ENCODE peak calls at places on chromosomes 13 and 19, in nine cellular contexts. R is Caco-2, H is fibroblast of pulmonary artery, P is right lobe of liver, B is heart left ventricle, G is Peyer's patch, Q is colonic mucosa, C is brain microvascular endothelial cell, I is breast epithelium. Y is an unnamed sample.

GRCh38 chr19:39746836-39747529 is 9.2 kb upstream of the CLC start:
- DNase-seq in R (no peak), H (no peak), P (no peak), B (no peak), G (no peak), Q (no peak), C (no peak), I (no peak), Y (no peak)

GRCh38 chr13:77184455-77184854 is 142.4 kb downstream of the MYCBP2 start:
- DNase-seq in R (no peak), H (peak; percentile 11), P (no peak), B (no peak), G (no peak), Q (no peak), C (no peak), I (no peak), Y (no peak)

GRCh38 chr13:27607125-27607524 is 13.2 kb downstream of the LNX2 start:
- DNase-seq in R (no peak), H (peak; percentile 88), P (no peak), B (no peak), G (no peak), Q (peak; percentile 26), C (peak; percentile 89), I (no peak), Y (no peak)

GRCh38 chr13:96772426-96772825 is 221.8 kb downstream of the OXGR1 start:
- DNase-seq in R (no peak), H (no peak), P (no peak), B (no peak), G (no peak), Q (no peak), C (no peak), I (no peak), Y (no peak)

GRCh38 chr13:37715606-37716015 is 117.0 kb upstream of the POSTN start:
- DNase-seq in R (no peak), H (peak; percentile 94), P (no peak), B (no peak), G (no peak), Q (no peak), C (peak; percentile 98), I (no peak), Y (no peak)

GRCh38 chr13:23922005-23922932 is 25.0 kb upstream of the C1QTNF9B start:
- DNase-seq in R (no peak), H (peak; percentile 18), P (no peak), B (no peak), G (no peak), Q (no peak), C (no peak), I (no peak), Y (no peak)

GRCh38 chr13:96817336-96817941 is 176.8 kb downstream of the OXGR1 start:
- DNase-seq in R (no peak), H (peak; percentile 52), P (no peak), B (no peak), G (no peak), Q (no peak), C (no peak), I (no peak), Y (no peak)

GRCh38 chr13:48403151-48403631 is 9.7 kb downstream of the LPAR6 start:
- DNase-seq in R (no peak), H (peak; percentile 61), P (no peak), B (no peak), G (no peak), Q (no peak), C (no peak), I (no peak), Y (no peak)

GRCh38 chr19:56705939-56706338 is 34.4 kb upstream of the ZNF835 start:
- DNase-seq in R (no peak), H (no peak), P (no peak), B (no peak), G (no peak), Q (no peak), C (no peak), I (no peak), Y (no peak)

DNA sequence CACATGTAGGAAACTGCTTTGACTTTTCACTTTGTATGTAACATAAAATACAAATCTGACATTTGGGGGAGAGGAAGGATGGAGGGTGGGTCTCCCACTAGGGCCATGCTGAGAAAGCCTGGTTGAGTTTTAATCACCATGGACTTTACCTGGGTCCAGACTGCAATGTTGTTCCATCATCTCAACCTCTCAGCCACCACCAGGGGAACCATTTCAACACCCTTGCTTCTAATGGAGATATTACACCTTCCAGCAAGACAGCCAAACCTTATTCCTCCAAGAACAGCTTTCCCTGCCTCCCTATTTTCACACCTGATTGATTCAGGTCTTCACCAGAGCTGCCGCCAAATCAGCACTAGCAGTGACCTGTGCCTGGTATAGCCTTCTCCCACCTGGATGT is 56.0 kb downstream of the ZAR1L start:
- DNase-seq in R (no peak), H (no peak), P (no peak), B (no peak), G (no peak), Q (no peak), C (no peak), I (no peak), Y (no peak)
- TF ChIP-seq CTCF in R (peak; percentile 21), H (no peak), P (peak; percentile 25), B (peak; percentile 38), G (no peak), Q (no peak), C (peak; percentile 42), I (no peak), Y (peak; percentile 17)

GRCh38 chr13:21175656-21176194 is 627 bp downstream of the SKA3 start:
- DNase-seq in R (no peak), H (peak; percentile 42), P (no peak), B (no peak), G (no peak), Q (no peak), C (peak; percentile 11), I (no peak), Y (no peak)

GRCh38 chr13:21176982-21177284 is 475 bp downstream of the MRPL57 start:
- DNase-seq in R (no peak), H (no peak), P (no peak), B (no peak), G (no peak), Q (no peak), C (no peak), I (no peak), Y (no peak)

GRCh38 chr13:21181671-21182070 is 5.2 kb downstream of the MRPL57 start:
- DNase-seq in R (no peak), H (no peak), P (no peak), B (no peak), G (no peak), Q (no peak), C (no peak), I (no peak), Y (no peak)

GRCh38 chr13:21171420-21171819 is 4.9 kb downstream of the SKA3 start:
- DNase-seq in R (no peak), H (no peak), P (no peak), B (no peak), G (no peak), Q (no peak), C (no peak), I (no peak), Y (no peak)

DNA sequence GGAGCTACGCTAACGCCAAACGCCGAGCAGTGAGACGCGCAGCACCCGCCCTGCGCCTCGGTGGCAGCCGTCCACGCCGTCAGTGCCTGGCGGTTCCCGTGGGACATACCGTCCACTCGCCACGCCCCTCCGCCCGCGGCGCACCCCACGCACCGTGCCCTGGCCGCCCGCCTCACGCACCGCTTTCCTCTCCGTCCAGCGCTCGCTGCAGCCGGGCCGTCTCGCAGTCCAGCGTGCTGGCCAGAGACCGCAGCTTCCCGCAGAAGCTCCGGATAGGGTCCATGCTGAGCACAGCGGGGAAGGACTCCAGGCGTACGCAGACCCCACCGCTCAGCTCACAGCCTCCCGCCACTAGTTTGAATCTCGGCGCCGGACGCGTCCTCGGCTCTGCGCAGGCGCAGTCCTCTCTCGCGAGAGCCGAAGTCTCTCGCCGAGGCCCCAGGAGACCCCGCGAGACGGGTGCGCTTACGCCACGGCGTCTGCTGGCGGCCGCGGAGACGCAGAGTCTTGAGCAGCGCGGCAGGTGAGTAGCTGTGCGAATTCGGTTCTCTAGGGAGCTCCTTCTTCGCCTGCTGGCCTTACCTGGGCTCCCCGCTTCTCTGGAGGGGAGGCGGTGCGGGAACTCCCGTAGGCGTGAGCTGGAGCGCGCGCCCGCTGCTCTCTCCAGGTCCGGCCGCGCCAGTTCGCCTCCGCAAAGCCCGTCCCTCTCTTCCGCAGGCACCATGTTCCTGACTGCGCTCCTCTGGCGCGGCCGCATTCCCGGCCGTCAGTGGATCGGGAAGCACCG is at the start of the genes MRPL57 and SKA3:
- DNase-seq in R (peak; percentile 95), H (peak; percentile 95), P (peak; percentile 94), B (peak; percentile 92), G (peak; percentile 96), Q (peak; percentile 92), C (peak; percentile 86), I (peak; percentile 87), Y (peak; percentile 96)
- TF ChIP-seq CTCF in R (no peak), H (no peak), P (no peak), B (no peak), G (peak; percentile 41), Q (no peak), C (peak; percentile 4), I (peak; percentile 60), Y (peak; percentile 28)

GRCh38 chr13:95564091-95564490 is 11.6 kb downstream of the CLDN10 start:
- DNase-seq in R (no peak), H (peak; percentile 46), P (no peak), B (no peak), G (no peak), Q (no peak), C (no peak), I (no peak), Y (no peak)
- TF ChIP-seq CTCF in R (no peak), H (peak; percentile 25), P (no peak), B (no peak), G (no peak), Q (no peak), C (peak; percentile 47), I (no peak), Y (no peak)

GRCh38 chr13:60331249-60332012 is 65.6 kb upstream of the TDRD3 start:
- DNase-seq in R (no peak), H (no peak), P (no peak), B (no peak), G (no peak), Q (no peak), C (no peak), I (no peak), Y (no peak)

GRCh38 chr13:60328073-60328472 is 68.9 kb upstream of the TDRD3 start:
- DNase-seq in R (no peak), H (no peak), P (no peak), B (no peak), G (no peak), Q (no peak), C (no peak), I (no peak), Y (no peak)

GRCh38 chr13:60327551-60327950 is 69.5 kb upstream of the TDRD3 start:
- DNase-seq in R (no peak), H (no peak), P (no peak), B (no peak), G (no peak), Q (no peak), C (no peak), I (no peak), Y (no peak)

GRCh38 chr13:60329221-60329983 is 67.6 kb upstream of the TDRD3 start:
- DNase-seq in R (peak; percentile 83), H (peak; percentile 45), P (no peak), B (no peak), G (no peak), Q (peak; percentile 42), C (peak; percentile 43), I (no peak), Y (no peak)

DNA sequence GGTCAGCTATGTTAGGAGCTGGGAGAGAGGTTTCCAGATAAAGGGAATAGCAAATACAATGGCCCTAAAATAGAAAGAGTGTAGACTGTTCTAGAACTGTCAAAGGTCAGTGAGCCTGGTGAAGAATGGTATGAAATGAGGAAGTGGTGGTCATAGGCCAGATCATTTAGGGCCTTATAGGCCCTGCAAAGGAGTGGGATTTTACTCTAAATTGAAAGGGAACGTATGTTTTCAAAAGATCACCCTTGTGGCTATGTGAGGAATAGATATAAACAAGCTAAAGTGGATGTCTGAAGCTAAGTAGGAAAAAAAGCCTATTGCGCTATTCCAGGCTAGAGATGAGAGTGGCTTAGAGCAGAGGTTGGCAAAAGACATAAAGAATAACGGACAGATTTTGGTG is 70.7 kb upstream of the TDRD3 start:
- DNase-seq in R (no peak), H (no peak), P (no peak), B (no peak), G (no peak), Q (no peak), C (no peak), I (no peak), Y (no peak)
- TF ChIP-seq CTCF in R (no peak), H (no peak), P (no peak), B (no peak), G (no peak), Q (no peak), C (no peak), I (no peak), Y (peak; percentile 30)